ENCODE peak calls at places on chromosomes 4 and X, in four cellular contexts. P is heart left ventricle, V is endodermal cell, W is aorta. F is an unnamed sample. For H3K4me1, the result is how much of the 10 kb centered on the place peaks cover.

GRCh38 chr4:99300934-99301333 is 10.1 kb upstream of the ADH1A start:
- DNase-seq in P (peak), V (no peak), W (peak), F (peak)

GRCh38 chr4:4625488-4625887 is 83.6 kb upstream of the STX18 start:
- DNase-seq in P (no peak), V (no peak), W (no peak), F (no peak)

GRCh38 chr4:40283968-40284367 is 51.2 kb upstream of the CHRNA9 start:
- DNase-seq in P (no peak), V (no peak), W (no peak), F (no peak)

GRCh38 chr4:111838406-111838930 is 306.8 kb upstream of the FAM241A start:
- DNase-seq in P (no peak), V (no peak), W (no peak), F (no peak)

GRCh38 chrX:104863466-104863865 is 297.5 kb downstream of the IL1RAPL2 start:
- DNase-seq in P (no peak), V (no peak), W (no peak), F (no peak)

GRCh38 chrX:16718824-16719333 is 533 bp upstream of the SYAP1 start:
- DNase-seq in P (no peak), V (no peak), W (no peak), F (no peak)

GRCh38 chr4:136571315-136571714 is 961.0 kb downstream of the PCDH18 start:
- DNase-seq in P (no peak), V (no peak), W (no peak), F (no peak)

GRCh38 chr4:8939160-8939855 is 67.7 kb upstream of the HMX1 start:
- DNase-seq in P (no peak), V (no peak), W (no peak), F (no peak)

GRCh38 chr4:158810487-158811215 is 41.8 kb downstream of the FNIP2 start:
- DNase-seq in P (peak), V (no peak), W (peak), F (peak)

GRCh38 chrX:132614297-132614696 is 125.5 kb upstream of the MBNL3 start:
- DNase-seq in P (no peak), V (peak), W (no peak), F (no peak)

GRCh38 chrX:71420686-71421085 is 54.5 kb downstream of the TAF1 start:
- DNase-seq in P (no peak), V (peak), W (no peak), F (peak)

GRCh38 chr4:155403886-155404285 is 27.1 kb upstream of the MAP9 start:
- DNase-seq in P (no peak), V (no peak), W (no peak), F (no peak)

GRCh38 chr4:67568820-67569219 is 10.3 kb downstream of the STAP1 start:
- DNase-seq in P (no peak), V (no peak), W (no peak), F (no peak)

GRCh38 chr4:184814686-184815045 is 11.1 kb downstream of the ACSL1 start:
- DNase-seq in P (no peak), V (no peak), W (no peak), F (no peak)

GRCh38 chrX:115563633-115564182 is 2.7 kb downstream of the PLS3 start:
- DNase-seq in P (no peak), V (no peak), W (no peak), F (no peak)

GRCh38 chr4:104352211-104352610 is 142.5 kb downstream of the CXXC4 start:
- DNase-seq in P (no peak), V (peak), W (no peak), F (no peak)

GRCh38 chr4:40515398-40516293 is 114.0 kb downstream of the RBM47 start:
- DNase-seq in P (no peak), V (peak), W (no peak), F (peak)

GRCh38 chr4:101238706-101239105 is 108.6 kb downstream of the PPP3CA start:
- DNase-seq in P (no peak), V (no peak), W (no peak), F (no peak)

GRCh38 chr4:49516796-49517195 is 530.7 kb downstream of the CWH43 start:
- DNase-seq in P (no peak), V (peak), W (peak), F (peak)

GRCh38 chr4:183838987-183839712 is 66.0 kb upstream of the STOX2 start:
- DNase-seq in P (no peak), V (peak), W (no peak), F (no peak)

GRCh38 chrX:46953597-46953996 is 41.4 kb downstream of the JADE3 start:
- DNase-seq in P (no peak), V (peak), W (no peak), F (no peak)

GRCh38 chr4:37780444-37781133 is 45.9 kb upstream of the PGM2 start:
- DNase-seq in P (peak), V (no peak), W (no peak), F (peak)

GRCh38 chr4:26687728-26688127 is 103.8 kb downstream of the TBC1D19 start:
- DNase-seq in P (no peak), V (no peak), W (no peak), F (no peak)

GRCh38 chr4:5361968-5362367 is 310.7 kb downstream of the STK32B start:
- DNase-seq in P (no peak), V (no peak), W (no peak), F (no peak)

GRCh38 chr4:66300336-66300934 is 630.1 kb upstream of the EPHA5 start:
- DNase-seq in P (no peak), V (no peak), W (no peak), F (no peak)

GRCh38 chrX:139783959-139784358 is 76.0 kb upstream of the MCF2 start:
- DNase-seq in P (no peak), V (no peak), W (no peak), F (no peak)

GRCh38 chr4:108743021-108743420 is 19.8 kb downstream of the ETNPPL start:
- DNase-seq in P (no peak), V (peak), W (no peak), F (no peak)

GRCh38 chr4:108738307-108738706 is 24.5 kb downstream of the ETNPPL start:
- DNase-seq in P (no peak), V (no peak), W (no peak), F (no peak)

GRCh38 chr4:108744307-108744706 is 18.5 kb downstream of the ETNPPL start:
- DNase-seq in P (no peak), V (no peak), W (no peak), F (no peak)

GRCh38 chr4:108742451-108742850 is 20.4 kb downstream of the ETNPPL start:
- DNase-seq in P (no peak), V (no peak), W (no peak), F (no peak)
- H3K27ac ChIP-seq in P (no peak), V (no peak), W (no peak), F (no peak)

DNA sequence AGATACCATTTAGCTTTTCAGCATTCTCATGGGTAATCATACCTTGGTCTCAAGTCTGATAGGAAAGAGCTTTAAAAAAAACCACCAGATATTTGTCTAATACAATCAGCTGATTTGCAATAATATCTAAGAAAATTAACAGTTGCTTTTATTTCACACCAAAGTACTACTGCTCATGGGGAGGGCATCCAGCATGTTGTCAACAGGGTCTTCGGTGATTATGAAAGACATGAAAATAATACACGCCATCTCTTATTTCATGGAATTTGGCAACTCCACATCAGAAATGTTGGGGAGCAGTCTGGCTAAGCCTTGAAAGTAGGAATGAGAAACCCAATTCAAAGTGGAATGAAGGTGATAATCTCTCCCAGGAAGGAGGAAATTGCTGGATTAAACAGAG is 3.0 kb downstream of the ASB5 start:
- DNase-seq in P (no peak), V (no peak), W (no peak), F (no peak)
- H3K4me1 ChIP-seq in P (under half), V (under half), W (under half), F (under half)

DNA sequence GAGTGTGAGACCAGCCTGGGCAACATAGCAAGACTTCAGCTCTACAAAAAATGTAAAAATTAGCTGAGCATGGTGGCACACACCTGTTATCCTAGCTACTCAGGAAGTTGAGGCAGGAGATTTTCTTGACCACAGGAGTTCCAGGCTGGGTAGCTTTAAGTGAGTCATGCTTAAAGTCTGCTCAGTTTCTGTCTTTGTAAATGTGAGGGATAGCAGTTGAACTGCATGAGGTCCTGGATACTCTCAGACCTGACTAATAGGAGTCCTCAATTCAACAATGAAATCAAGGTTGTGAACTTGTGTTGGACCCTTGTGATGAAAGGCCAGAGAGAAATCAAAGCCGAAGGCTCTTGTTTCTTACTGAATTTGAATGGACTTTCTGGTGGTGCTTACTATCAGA is 45.2 kb downstream of the STARD8 start:
- DNase-seq in P (no peak), V (no peak), W (no peak), F (no peak)
- H3K27ac ChIP-seq in P (peak), V (no peak), W (no peak), F (peak)

GRCh38 chr4:76639292-76639691 is 204.3 kb downstream of the SHROOM3 start:
- DNase-seq in P (no peak), V (no peak), W (no peak), F (no peak)
- H3K4me1 ChIP-seq in P (under half), V (under half), W (under half), F (under half)

DNA sequence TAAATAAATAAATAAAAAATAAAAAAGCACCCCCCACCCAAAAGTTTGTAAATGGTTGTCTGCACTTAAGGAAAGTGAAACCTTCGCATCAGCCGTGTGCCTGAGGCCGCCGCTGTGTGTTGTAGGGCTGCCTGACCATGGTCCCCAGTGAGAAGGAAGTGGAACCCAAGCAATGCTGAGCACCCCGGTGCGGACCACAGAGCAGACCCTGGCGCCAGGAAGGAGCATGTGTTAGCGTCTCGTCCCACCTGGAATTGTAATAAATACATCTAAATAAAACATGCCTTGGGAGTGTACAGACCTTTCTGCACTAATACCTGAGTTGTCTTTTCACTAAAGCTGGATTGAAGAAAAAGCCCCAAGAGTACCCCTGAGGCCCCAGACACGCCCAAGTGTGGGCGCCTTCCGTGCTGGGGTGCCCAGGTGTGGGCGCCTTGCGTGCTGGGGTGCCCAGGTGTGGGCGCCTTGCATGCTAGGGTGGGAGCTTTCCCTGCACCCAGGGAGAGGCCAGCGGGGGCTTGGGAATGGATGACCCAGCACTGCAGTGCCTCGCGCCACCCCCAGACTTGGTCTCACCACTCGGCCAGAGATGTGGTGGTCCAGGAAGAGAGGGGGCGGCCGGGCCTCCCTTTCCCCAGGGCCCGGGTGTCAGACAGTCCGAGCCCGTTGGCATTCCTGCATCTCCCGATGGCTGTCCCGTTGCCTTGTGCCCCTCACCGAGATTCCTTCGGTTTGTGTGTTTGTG is 33.7 kb downstream of the HTT-AS start:
- DNase-seq in P (no peak), V (no peak), W (no peak), F (no peak)
- H3K27ac ChIP-seq in P (peak), V (no peak), W (no peak), F (no peak)

DNA sequence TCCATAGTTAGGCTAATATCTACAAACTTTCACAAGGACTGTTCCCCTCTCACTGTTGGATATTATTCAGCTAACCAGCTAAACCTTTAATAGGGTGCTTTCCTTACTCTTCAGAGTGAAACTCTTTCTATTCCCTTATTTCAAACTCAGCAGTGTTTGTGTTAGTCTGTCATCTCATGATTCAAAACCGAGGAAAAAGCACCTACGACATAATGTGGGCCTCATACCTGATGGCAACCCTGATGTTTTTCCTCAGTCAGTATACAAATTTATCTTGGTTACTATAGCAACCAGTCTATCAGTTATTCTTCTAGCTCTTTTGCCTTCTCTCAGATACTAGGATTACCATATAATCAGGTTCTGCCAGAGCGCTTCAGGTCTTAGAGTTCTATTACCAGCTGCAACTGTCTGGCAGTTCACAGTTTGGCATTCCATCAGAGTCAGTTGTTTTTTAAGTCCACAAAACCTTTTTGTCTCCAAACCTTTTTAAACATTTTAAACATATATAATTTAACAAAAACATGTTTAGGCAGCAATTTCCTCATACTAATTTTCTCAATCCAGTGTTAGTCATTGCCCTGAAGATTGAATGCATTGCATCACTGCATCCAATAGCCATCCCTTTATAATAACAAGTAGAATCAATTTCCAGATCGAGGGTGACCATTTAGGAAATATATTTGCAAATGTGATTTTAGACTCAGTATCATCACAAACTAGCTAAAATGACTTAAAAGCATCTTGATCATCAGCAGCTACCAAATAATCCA is 7.4 kb downstream of the WDR44 start:
- DNase-seq in P (no peak), V (no peak), W (no peak), F (no peak)
- H3K4me1 ChIP-seq in P (under half), V (under half), W (under half), F (under half)

DNA sequence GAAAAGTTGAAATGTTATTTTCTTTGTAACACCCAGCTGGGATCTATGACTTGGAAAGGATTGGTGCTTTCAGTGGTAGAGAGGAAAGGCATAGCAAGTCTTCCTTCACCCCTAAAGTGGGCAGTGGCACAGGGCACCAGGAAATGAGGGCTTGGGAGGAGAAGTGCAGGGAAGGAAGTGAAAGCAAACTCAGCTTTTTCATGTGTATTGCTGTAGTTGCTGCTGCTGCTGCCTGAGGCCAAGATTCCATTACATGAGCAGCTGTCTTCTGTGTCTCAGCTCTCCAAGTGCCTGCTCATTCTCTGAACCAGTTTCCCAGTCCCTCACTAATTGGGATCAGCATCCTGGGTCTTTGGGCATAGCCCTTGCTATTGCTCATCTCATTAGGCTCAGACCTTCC is 2.6 kb downstream of the HCCS start:
- DNase-seq in P (no peak), V (no peak), W (no peak), F (no peak)
- H3K27ac ChIP-seq in P (no peak), V (no peak), W (no peak), F (peak)